ENCODE peak calls at places on chromosomes 6 and 20, in eight cellular contexts. K is A549, I is IMR-90, F is mesendoderm, A is cardiac muscle cell, C is SJSA1, D is substantia nigra, O is uterus. R is an unnamed sample.

GRCh38 chr6:122726649-122727048 is 52.9 kb upstream of the FABP7 start:
- DNase-seq in O (no peak), K (no peak), A (peak), D (no peak), I (peak), F (peak), C (no peak), R (no peak)

GRCh38 chr6:149198265-149198664 is 119.2 kb upstream of the TAB2 start:
- DNase-seq in F (no peak), O (no peak), D (no peak), C (no peak), K (no peak), A (no peak), I (no peak), R (no peak)

GRCh38 chr20:25280574-25281535 is 33.0 kb downstream of the PYGB start:
- DNase-seq in A (no peak), K (no peak), F (no peak), I (no peak), C (peak), D (no peak), O (peak), R (no peak)

GRCh38 chr20:10673176-10673830 is 496 bp downstream of the JAG1 start:
- DNase-seq in K (no peak), A (peak), D (no peak), C (no peak), I (no peak), O (no peak), F (no peak), R (no peak)

GRCh38 chr6:101195581-101195980 is 197.9 kb upstream of the GRIK2 start:
- DNase-seq in D (no peak), A (peak), K (no peak), C (no peak), F (no peak), O (no peak), I (peak), R (no peak)

GRCh38 chr20:15862178-15862577 is 711.1 kb downstream of the KIF16B start:
- DNase-seq in I (no peak), F (no peak), D (no peak), K (no peak), C (no peak), O (no peak), A (no peak), R (no peak)

GRCh38 chr6:41273699-41274098 is 12.8 kb downstream of the TREM1 start:
- DNase-seq in C (no peak), D (no peak), A (no peak), K (no peak), I (no peak), O (no peak), F (peak), R (no peak)

GRCh38 chr6:22828179-22829062 is 259.1 kb downstream of the HDGFL1 start:
- DNase-seq in A (peak), D (no peak), O (no peak), I (peak), F (peak), C (peak), K (peak), R (peak)

GRCh38 chr20:2357114-2357513 is 23.6 kb upstream of the TGM6 start:
- DNase-seq in A (no peak), F (no peak), D (no peak), K (no peak), C (no peak), I (no peak), O (no peak), R (no peak)

GRCh38 chr6:154471609-154472362 is 38.7 kb downstream of the CNKSR3 start:
- DNase-seq in C (no peak), F (no peak), O (no peak), D (no peak), I (no peak), A (no peak), K (no peak), R (no peak)

GRCh38 chr6:11994875-11995461 is 17.1 kb upstream of the HIVEP1 start:
- DNase-seq in K (no peak), O (no peak), A (no peak), F (no peak), C (no peak), D (no peak), I (no peak), R (no peak)

GRCh38 chr20:12874933-12875332 is 133.8 kb upstream of the SPTLC3 start:
- DNase-seq in A (no peak), D (no peak), C (no peak), I (no peak), K (no peak), O (no peak), F (no peak), R (no peak)

GRCh38 chr20:39576786-39577185 is 614.6 kb downstream of the DHX35 start:
- DNase-seq in O (no peak), D (no peak), C (no peak), I (no peak), K (no peak), A (no peak), F (no peak), R (no peak)

GRCh38 chr20:64056889-64057627 is 5.9 kb upstream of the TCEA2 start:
- DNase-seq in O (no peak), A (no peak), F (no peak), C (no peak), D (no peak), I (no peak), K (no peak), R (no peak)

GRCh38 chr20:62874745-62875344 is 13.2 kb upstream of the TCFL5 start:
- DNase-seq in O (no peak), K (no peak), C (no peak), D (no peak), A (peak), I (no peak), F (no peak), R (no peak)

GRCh38 chr20:62873280-62873679 is 11.7 kb upstream of the TCFL5 start:
- DNase-seq in C (no peak), A (no peak), I (no peak), F (no peak), K (no peak), D (no peak), O (no peak), R (no peak)

GRCh38 chr20:62876441-62876825 is 14.8 kb upstream of the TCFL5 start:
- DNase-seq in C (no peak), D (no peak), A (no peak), K (no peak), F (no peak), I (no peak), O (no peak), R (no peak)

GRCh38 chr20:62876826-62877728 is 15.5 kb upstream of the TCFL5 start:
- DNase-seq in C (no peak), D (no peak), F (no peak), I (no peak), A (peak), O (peak), K (no peak), R (no peak)

DNA sequence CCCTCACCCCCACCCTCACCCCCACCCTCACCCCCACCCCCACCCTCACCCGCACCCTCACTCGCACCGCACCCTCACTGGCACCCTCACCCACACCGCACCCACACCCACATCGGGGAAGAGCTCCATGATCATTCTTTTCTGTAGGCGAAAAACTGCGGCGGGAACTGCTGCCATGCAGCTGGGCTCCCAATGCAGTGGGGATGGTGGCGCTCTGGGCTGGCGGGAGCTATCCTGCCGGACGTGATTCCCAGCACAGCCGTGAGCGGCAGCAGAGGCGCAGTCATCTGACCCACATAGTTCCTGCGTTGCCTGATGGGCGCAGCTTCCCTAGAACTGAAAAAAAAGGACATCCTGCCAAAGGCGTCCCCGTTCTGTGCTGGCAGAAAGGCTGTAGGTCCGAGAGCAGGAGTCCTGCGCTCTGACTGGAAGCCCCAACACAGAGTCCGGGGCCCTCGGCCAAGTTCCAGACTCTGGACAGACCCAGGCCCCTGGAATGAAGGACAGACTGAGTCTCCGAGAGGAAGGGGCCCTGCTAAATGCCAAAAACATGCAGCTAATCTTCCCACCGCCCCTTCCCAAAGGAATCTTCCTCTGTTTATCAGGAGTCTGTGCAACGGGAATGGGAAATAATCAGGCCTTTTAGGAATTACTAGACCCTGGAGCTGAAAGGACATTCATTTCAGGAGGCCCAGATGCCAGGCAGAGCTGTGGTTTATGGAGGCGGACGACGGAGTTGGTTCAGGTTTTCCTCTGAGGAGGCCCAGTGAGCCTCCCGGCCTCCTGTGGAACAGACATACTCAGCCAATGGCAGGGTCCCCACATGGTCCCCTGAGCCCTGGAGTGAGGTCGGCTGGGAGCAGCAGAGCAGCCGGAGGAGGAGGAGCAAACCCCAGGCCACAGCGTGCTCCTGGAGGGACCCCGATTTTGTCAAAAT is 14.1 kb upstream of the TCFL5 start:
- DNase-seq in K (peak), O (peak), A (peak), F (peak), I (peak), D (peak), C (peak), R (no peak)
- H3K27ac ChIP-seq in K (peak), O (peak), A (no peak), F (no peak), I (peak), D (peak), C (no peak), R (peak)

DNA sequence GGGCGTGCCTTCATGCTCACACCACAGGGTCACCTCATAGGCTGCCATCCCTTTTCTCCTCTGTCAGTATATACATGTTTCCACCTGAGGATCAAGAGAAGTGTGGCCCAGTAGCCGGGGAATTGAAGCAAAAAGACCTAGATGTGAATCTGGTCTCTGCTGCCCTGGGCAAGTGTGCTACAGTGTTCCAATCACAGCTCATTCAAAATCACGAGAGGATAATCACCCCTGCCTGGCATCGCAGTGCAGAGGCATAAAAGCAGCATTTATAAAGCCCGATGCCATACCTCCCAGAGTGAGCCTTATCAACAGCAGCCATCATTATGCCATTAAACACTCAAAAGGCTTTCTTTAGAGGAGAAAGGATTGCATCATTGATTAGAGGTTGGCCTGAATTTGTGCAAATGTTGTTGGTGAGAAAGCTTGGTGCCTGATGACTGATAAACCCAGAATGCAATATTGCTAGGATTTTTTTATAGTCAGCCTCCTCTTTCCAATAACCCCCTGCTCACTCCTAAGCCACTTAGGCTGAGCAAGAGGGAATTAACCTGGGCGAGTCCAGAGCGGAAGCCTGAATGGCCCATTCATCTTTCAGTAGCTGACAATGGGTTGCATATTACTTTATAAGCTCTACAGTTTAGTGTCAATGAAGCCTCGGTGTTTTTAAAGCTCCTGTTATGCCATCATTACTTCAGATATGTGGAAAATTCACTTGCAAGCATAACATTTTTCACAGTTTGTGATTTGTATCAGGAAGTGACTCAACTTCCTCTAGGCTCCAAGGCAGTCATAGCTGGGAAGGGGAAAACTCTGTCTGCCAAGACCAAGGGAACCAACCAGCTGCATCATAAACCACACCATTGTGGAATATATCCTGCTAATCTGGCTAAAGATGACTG is 92.5 kb upstream of the NXT1 start:
- DNase-seq in K (no peak), A (peak), F (peak), O (no peak), D (no peak), C (peak), I (peak), R (peak)
- H3K27ac ChIP-seq in K (no peak), A (no peak), F (no peak), O (peak), D (no peak), C (peak), I (no peak), R (peak)

DNA sequence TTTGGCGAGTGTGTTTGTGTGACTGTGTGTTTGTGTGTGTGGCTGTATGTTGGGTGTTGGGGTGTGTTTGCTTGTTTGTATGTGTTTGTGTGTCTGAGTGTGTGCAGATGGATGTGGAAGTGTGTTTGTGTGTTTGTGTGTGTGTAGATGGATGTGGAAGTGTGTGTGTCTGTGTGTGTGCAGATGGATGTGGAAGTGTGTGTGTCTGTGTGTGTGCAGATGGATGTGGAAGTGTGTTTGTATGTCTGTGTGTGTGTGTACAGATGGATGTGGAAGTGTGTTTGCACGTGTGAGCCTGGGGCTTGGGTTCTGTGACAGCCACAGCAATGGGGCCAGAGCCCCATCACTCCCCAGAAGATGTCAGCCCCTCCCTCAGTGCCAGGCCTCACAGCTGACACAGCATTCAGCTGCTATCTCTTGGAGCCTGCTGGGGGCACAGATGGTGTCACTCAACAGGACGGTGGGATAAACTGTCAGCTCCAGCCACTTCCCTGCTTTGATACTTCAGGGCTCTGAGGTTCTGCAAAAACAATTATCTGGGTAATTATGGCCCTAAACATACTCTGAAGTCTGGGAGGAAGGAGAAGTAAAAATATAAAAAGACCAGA is 98.7 kb upstream of the RNF24 start:
- DNase-seq in F (peak), O (no peak), A (no peak), I (no peak), D (no peak), C (no peak), K (no peak), R (no peak)
- H3K27ac ChIP-seq in F (no peak), O (no peak), A (no peak), I (no peak), D (no peak), C (no peak), K (peak), R (no peak)

DNA sequence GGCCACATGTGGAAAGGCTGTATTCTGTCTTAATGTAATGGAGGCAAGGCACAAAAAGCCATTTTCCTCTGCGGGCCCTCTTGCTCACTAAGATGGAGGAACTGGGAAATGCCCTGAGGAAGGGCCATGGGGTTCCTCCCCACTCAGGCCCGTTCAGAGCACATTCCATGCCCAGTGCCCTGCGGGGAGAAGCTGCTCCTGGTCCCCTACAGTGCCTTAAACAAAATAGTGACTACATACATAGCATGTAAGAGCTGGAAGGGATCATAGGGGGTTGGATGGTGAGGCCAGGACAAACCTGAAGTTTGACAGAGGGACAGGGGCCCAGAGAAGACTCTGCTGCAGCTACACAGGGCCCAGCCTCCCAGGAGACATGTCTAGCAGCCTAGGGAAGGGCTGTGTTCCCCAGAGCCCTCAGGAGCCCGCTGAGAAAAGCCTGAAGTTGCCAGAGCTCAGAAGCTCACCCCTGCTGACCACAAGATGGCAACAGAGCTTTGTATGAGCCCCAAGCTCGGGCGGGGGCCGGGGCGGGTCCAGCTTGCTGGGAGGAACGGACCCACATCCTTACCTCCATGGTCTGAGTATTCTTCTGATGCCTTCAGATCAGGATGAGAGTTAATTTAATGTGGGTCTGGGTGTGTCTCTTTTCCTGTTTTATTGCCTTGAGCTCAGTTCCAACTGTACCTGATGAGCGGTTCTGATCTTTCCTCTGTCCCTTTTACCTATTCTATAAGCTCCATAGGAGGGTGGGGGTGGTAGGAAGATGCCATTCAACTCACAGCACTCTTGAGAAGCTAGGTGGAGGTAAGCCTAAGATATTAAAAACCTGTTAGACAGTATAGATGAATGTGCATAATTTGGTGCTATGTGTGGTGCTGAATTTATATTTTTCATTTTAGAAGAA is 242.9 kb downstream of the CDC5L start:
- DNase-seq in A (peak), D (peak), I (peak), F (peak), K (peak), O (no peak), C (peak), R (no peak)
- H3K27ac ChIP-seq in A (no peak), D (no peak), I (no peak), F (no peak), K (no peak), O (no peak), C (no peak), R (no peak)

DNA sequence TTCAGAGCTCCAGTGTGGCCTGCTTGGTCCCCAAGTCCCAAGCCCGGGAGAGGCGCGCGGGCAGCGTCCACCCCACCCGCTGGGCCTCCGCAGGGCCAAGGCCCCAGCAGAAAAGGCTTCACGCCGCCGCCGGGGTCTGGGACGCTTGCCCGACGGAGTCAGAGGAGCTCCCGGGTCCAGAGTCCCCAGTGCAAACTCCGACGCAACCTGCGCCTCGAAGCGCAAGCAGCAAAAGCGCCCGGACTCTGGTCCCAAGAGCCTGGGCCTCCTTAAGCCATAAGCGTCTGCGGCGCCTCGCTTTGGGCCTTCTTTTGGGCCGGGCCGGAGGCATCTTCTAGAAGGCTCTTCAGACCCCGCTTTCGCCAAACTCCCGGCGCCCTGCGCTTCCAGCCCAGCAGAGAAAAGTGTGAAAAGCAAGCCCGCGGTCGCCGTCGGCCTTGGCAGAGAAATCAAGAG is 1.4 kb downstream of the TBX18 start:
- DNase-seq in O (peak), D (no peak), I (no peak), K (no peak), C (peak), F (peak), A (no peak), R (no peak)
- H3K27ac ChIP-seq in O (peak), D (no peak), I (no peak), K (peak), C (peak), F (no peak), A (no peak), R (no peak)